ENCODE peak calls at places on chromosomes 11 and 22, in ten cellular contexts. One of them, this sample, is unnamed.

GRCh38 chr22:38452373-38453064 is 2.5 kb downstream of the KCNJ4 start:
- DNase-seq in A673: peak; percentile 53
- DNase-seq in cardiac muscle cell: peak; percentile 72
- DNase-seq in neural progenitor cell: no peak
- DNase-seq in lower lobe of right lung: no peak
- DNase-seq in adrenal gland: peak; percentile 40
- DNase-seq in Caco-2: no peak
- DNase-seq in lung: no peak
- DNase-seq in upper lobe of right lung: no peak
- DNase-seq in heart right ventricle: peak; percentile 71
- DNase-seq in this sample: no peak

GRCh38 chr11:96943970-96944369 is 554.2 kb downstream of the JRKL start:
- DNase-seq in A673: peak; percentile 3
- DNase-seq in cardiac muscle cell: no peak
- DNase-seq in neural progenitor cell: no peak
- DNase-seq in lower lobe of right lung: no peak
- DNase-seq in adrenal gland: no peak
- DNase-seq in Caco-2: no peak
- DNase-seq in lung: no peak
- DNase-seq in upper lobe of right lung: no peak
- DNase-seq in heart right ventricle: no peak
- DNase-seq in this sample: no peak

GRCh38 chr11:106077609-106078517 is at the start of gene AASDHPPT:
- DNase-seq in A673: peak; percentile 67
- DNase-seq in cardiac muscle cell: peak; percentile 36
- DNase-seq in neural progenitor cell: no peak
- DNase-seq in lower lobe of right lung: no peak
- DNase-seq in adrenal gland: peak; percentile 42
- DNase-seq in Caco-2: peak; percentile 43
- DNase-seq in lung: no peak
- DNase-seq in upper lobe of right lung: no peak
- DNase-seq in heart right ventricle: no peak
- DNase-seq in this sample: no peak

GRCh38 chr11:123575441-123575840 is 79.0 kb downstream of the SCN3B start:
- DNase-seq in A673: no peak
- DNase-seq in cardiac muscle cell: no peak
- DNase-seq in neural progenitor cell: no peak
- DNase-seq in lower lobe of right lung: no peak
- DNase-seq in adrenal gland: no peak
- DNase-seq in Caco-2: no peak
- DNase-seq in lung: no peak
- DNase-seq in upper lobe of right lung: no peak
- DNase-seq in heart right ventricle: no peak
- DNase-seq in this sample: no peak

GRCh38 chr11:203056-203944 is 3.9 kb downstream of the BET1L start:
- DNase-seq in A673: no peak
- DNase-seq in cardiac muscle cell: no peak
- DNase-seq in neural progenitor cell: no peak
- DNase-seq in lower lobe of right lung: no peak
- DNase-seq in adrenal gland: peak; percentile 10
- DNase-seq in Caco-2: no peak
- DNase-seq in lung: peak; percentile 25
- DNase-seq in upper lobe of right lung: peak; percentile 48
- DNase-seq in heart right ventricle: no peak
- DNase-seq in this sample: peak; percentile 42

GRCh38 chr22:36899498-36899897 is 13.9 kb upstream of the CSF2RB start:
- DNase-seq in A673: no peak
- DNase-seq in cardiac muscle cell: no peak
- DNase-seq in neural progenitor cell: no peak
- DNase-seq in lower lobe of right lung: no peak
- DNase-seq in adrenal gland: no peak
- DNase-seq in Caco-2: no peak
- DNase-seq in lung: no peak
- DNase-seq in upper lobe of right lung: no peak
- DNase-seq in heart right ventricle: no peak
- DNase-seq in this sample: no peak

GRCh38 chr22:35664955-35665577 is 16.8 kb downstream of the APOL6 start:
- DNase-seq in A673: no peak
- DNase-seq in cardiac muscle cell: no peak
- DNase-seq in neural progenitor cell: no peak
- DNase-seq in lower lobe of right lung: no peak
- DNase-seq in adrenal gland: no peak
- DNase-seq in Caco-2: no peak
- DNase-seq in lung: no peak
- DNase-seq in upper lobe of right lung: no peak
- DNase-seq in heart right ventricle: no peak
- DNase-seq in this sample: no peak

GRCh38 chr11:44949160-44950035 is 1.3 kb downstream of the TP53I11 start:
- DNase-seq in A673: peak; percentile 75
- DNase-seq in cardiac muscle cell: peak; percentile 64
- DNase-seq in neural progenitor cell: peak; percentile 88
- DNase-seq in lower lobe of right lung: peak; percentile 61
- DNase-seq in adrenal gland: no peak
- DNase-seq in Caco-2: no peak
- DNase-seq in lung: peak; percentile 39
- DNase-seq in upper lobe of right lung: peak; percentile 75
- DNase-seq in heart right ventricle: peak; percentile 44
- DNase-seq in this sample: peak; percentile 83

GRCh38 chr22:39545310-39546063 is 12.9 kb upstream of the RPS19BP1 start:
- DNase-seq in A673: peak; percentile 68
- DNase-seq in cardiac muscle cell: peak; percentile 61
- DNase-seq in neural progenitor cell: peak; percentile 88
- DNase-seq in lower lobe of right lung: no peak
- DNase-seq in adrenal gland: no peak
- DNase-seq in Caco-2: peak; percentile 75
- DNase-seq in lung: no peak
- DNase-seq in upper lobe of right lung: no peak
- DNase-seq in heart right ventricle: peak; percentile 56
- DNase-seq in this sample: no peak

GRCh38 chr11:77026743-77027142 is 7.5 kb upstream of the B3GNT6 start:
- DNase-seq in A673: no peak
- DNase-seq in cardiac muscle cell: no peak
- DNase-seq in neural progenitor cell: no peak
- DNase-seq in lower lobe of right lung: no peak
- DNase-seq in adrenal gland: no peak
- DNase-seq in Caco-2: no peak
- DNase-seq in lung: no peak
- DNase-seq in upper lobe of right lung: no peak
- DNase-seq in heart right ventricle: no peak
- DNase-seq in this sample: no peak

GRCh38 chr11:71140206-71140919 is 112.0 kb downstream of the SHANK2 start:
- DNase-seq in A673: no peak
- DNase-seq in cardiac muscle cell: no peak
- DNase-seq in neural progenitor cell: no peak
- DNase-seq in lower lobe of right lung: peak; percentile 64
- DNase-seq in adrenal gland: no peak
- DNase-seq in Caco-2: no peak
- DNase-seq in lung: peak; percentile 49
- DNase-seq in upper lobe of right lung: peak; percentile 74
- DNase-seq in heart right ventricle: no peak
- DNase-seq in this sample: no peak

GRCh38 chr22:31148516-31148915 is 8.2 kb upstream of the PLA2G3 start:
- DNase-seq in A673: no peak
- DNase-seq in cardiac muscle cell: peak; percentile 65
- DNase-seq in neural progenitor cell: no peak
- DNase-seq in lower lobe of right lung: no peak
- DNase-seq in adrenal gland: no peak
- DNase-seq in Caco-2: no peak
- DNase-seq in lung: no peak
- DNase-seq in upper lobe of right lung: peak; percentile 29
- DNase-seq in heart right ventricle: no peak
- DNase-seq in this sample: no peak

GRCh38 chr22:25702046-25702445 is 39.9 kb upstream of the MYO18B start:
- DNase-seq in A673: peak; percentile 37
- DNase-seq in cardiac muscle cell: peak; percentile 51
- DNase-seq in neural progenitor cell: no peak
- DNase-seq in lower lobe of right lung: no peak
- DNase-seq in adrenal gland: no peak
- DNase-seq in Caco-2: no peak
- DNase-seq in lung: no peak
- DNase-seq in upper lobe of right lung: no peak
- DNase-seq in heart right ventricle: no peak
- DNase-seq in this sample: no peak

GRCh38 chr11:129191649-129192048 is 476 bp downstream of the ARHGAP32 start:
- DNase-seq in A673: no peak
- DNase-seq in cardiac muscle cell: no peak
- DNase-seq in neural progenitor cell: no peak
- DNase-seq in lower lobe of right lung: no peak
- DNase-seq in adrenal gland: no peak
- DNase-seq in Caco-2: peak; percentile 29
- DNase-seq in lung: no peak
- DNase-seq in upper lobe of right lung: no peak
- DNase-seq in heart right ventricle: no peak
- DNase-seq in this sample: no peak

DNA sequence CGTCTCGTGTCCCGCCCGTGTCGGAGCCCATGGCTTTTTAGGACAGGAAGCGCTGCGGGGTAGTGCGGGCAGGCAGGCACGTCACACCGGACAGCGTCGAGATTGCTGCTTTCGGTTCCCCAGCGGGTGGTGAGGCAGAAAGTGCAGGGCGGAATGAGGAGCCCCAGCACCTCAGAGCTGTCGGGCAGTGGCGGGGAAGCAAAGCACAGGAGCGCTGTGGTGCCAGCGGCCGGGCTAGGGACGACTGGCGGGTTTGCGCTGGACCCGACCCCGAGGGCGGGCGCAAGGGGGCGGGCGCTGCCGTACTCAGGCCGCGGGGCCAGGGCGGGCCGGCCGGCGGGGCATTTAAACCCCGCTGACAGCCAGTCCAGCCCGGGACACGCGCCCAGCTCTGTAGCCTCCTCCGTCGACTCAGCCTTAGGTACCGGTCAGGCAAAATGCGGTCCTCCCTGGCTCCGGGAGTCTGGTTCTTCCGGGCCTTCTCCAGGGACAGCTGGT is at the start of gene SLC37A2:
- DNase-seq in A673: peak; percentile 48
- DNase-seq in cardiac muscle cell: peak; percentile 68
- DNase-seq in neural progenitor cell: peak; percentile 90
- DNase-seq in lower lobe of right lung: peak; percentile 84
- DNase-seq in adrenal gland: peak; percentile 90
- DNase-seq in Caco-2: peak; percentile 89
- DNase-seq in lung: peak; percentile 59
- DNase-seq in upper lobe of right lung: peak; percentile 88
- DNase-seq in heart right ventricle: peak; percentile 68
- DNase-seq in this sample: peak; percentile 57
- TF ChIP-seq CTCF in A673: no peak
- TF ChIP-seq CTCF in cardiac muscle cell: peak; percentile 18
- TF ChIP-seq CTCF in neural progenitor cell: peak; percentile 42
- TF ChIP-seq CTCF in lower lobe of right lung: peak; percentile 48
- TF ChIP-seq CTCF in adrenal gland: peak; percentile 44
- TF ChIP-seq CTCF in Caco-2: peak; percentile 44
- TF ChIP-seq CTCF in lung: no peak
- TF ChIP-seq CTCF in upper lobe of right lung: peak; percentile 33
- TF ChIP-seq CTCF in heart right ventricle: no peak
- TF ChIP-seq CTCF in this sample: no peak

DNA sequence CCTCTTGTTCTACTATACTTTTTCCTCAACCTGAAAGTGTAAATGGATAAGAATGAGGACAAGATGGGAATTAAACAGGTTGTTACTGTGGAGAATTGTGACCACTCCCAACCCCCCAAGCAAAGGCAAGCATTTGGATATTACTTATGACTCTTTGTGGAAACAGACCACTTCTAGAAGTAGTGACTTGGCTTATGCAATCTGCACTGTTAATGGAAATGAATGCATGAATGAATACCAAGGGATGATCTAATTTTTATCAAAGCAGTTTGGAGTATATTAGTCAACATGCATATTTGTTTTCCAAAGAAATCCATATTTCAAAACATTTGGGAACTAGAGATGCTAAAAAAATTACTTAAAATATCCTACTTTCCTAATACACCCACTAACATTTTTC is 35.3 kb downstream of the AMOTL1 start:
- DNase-seq in A673: no peak
- DNase-seq in cardiac muscle cell: no peak
- DNase-seq in neural progenitor cell: no peak
- DNase-seq in lower lobe of right lung: no peak
- DNase-seq in adrenal gland: no peak
- DNase-seq in Caco-2: no peak
- DNase-seq in lung: no peak
- DNase-seq in upper lobe of right lung: no peak
- DNase-seq in heart right ventricle: no peak
- DNase-seq in this sample: no peak
- H3K36me3 ChIP-seq in A673: peaks cover 19% of the 10 kb centered on the region
- H3K36me3 ChIP-seq in cardiac muscle cell: no peaks in the 10 kb centered on the region
- H3K36me3 ChIP-seq in neural progenitor cell: no peaks in the 10 kb centered on the region
- H3K36me3 ChIP-seq in lower lobe of right lung: peaks cover 53% of the 10 kb centered on the region
- H3K36me3 ChIP-seq in adrenal gland: no peaks in the 10 kb centered on the region
- H3K36me3 ChIP-seq in Caco-2: peaks cover 2% of the 10 kb centered on the region
- H3K36me3 ChIP-seq in lung: no peaks in the 10 kb centered on the region
- H3K36me3 ChIP-seq in upper lobe of right lung: peaks cover 25% of the 10 kb centered on the region
- H3K36me3 ChIP-seq in heart right ventricle: peaks cover 56% of the 10 kb centered on the region
- H3K36me3 ChIP-seq in this sample: no peaks in the 10 kb centered on the region

DNA sequence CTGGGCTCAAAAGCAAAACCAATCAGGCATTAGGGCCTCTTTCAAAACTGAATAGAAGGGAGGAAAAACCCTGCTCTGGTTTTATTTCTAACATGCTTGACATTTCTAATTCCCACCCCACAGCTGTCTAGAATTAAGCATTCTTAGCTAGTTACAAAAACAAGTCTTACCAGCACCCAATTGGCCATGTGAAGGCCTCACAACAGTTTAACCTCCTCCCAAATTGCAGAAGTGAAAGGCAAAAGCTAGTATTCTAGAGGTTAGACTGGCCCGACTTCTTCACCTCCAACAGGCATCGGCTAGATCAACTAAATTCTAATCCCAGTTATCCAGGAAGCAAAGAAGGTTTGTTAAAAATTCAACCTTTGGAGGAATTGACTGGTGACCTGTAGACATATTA is 6.5 kb downstream of the SF1 start:
- DNase-seq in A673: no peak
- DNase-seq in cardiac muscle cell: no peak
- DNase-seq in neural progenitor cell: no peak
- DNase-seq in lower lobe of right lung: no peak
- DNase-seq in adrenal gland: no peak
- DNase-seq in Caco-2: no peak
- DNase-seq in lung: no peak
- DNase-seq in upper lobe of right lung: no peak
- DNase-seq in heart right ventricle: no peak
- DNase-seq in this sample: no peak
- H3K4me1 ChIP-seq in A673: peaks cover 36% of the 10 kb centered on the region
- H3K4me1 ChIP-seq in cardiac muscle cell: peaks cover 12% of the 10 kb centered on the region
- H3K4me1 ChIP-seq in neural progenitor cell: peaks cover 20% of the 10 kb centered on the region
- H3K4me1 ChIP-seq in lower lobe of right lung: peaks cover 68% of the 10 kb centered on the region
- H3K4me1 ChIP-seq in adrenal gland: peaks cover 70% of the 10 kb centered on the region
- H3K4me1 ChIP-seq in Caco-2: peaks cover 8% of the 10 kb centered on the region
- H3K4me1 ChIP-seq in lung: peaks cover 25% of the 10 kb centered on the region
- H3K4me1 ChIP-seq in upper lobe of right lung: peaks cover 42% of the 10 kb centered on the region
- H3K4me1 ChIP-seq in heart right ventricle: peaks cover 78% of the 10 kb centered on the region
- H3K4me1 ChIP-seq in this sample: peaks cover 9% of the 10 kb centered on the region

DNA sequence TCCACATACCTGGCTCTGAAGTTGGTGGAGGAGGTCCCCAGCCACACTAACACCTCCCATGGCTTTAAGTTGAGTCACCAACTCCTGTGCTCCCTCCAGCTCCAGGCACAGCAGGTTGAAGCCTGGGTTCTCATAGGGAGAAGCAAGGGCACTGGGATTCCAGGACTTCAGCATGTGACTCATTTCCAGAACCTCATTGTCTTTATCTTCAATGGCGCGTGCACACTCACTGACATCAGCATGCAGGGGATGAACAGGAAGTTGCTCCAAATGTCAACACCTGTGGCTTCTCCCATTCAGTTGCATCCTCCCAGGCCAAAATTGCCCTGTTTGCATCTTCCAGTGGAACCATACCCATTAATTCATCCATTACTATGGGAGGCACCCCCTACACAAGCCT is 5.8 kb upstream of the UBQLNL start:
- DNase-seq in A673: no peak
- DNase-seq in cardiac muscle cell: no peak
- DNase-seq in neural progenitor cell: no peak
- DNase-seq in lower lobe of right lung: no peak
- DNase-seq in adrenal gland: no peak
- DNase-seq in Caco-2: no peak
- DNase-seq in lung: no peak
- DNase-seq in upper lobe of right lung: no peak
- DNase-seq in heart right ventricle: no peak
- DNase-seq in this sample: no peak
- TF ChIP-seq CTCF in A673: no peak
- TF ChIP-seq CTCF in cardiac muscle cell: no peak
- TF ChIP-seq CTCF in neural progenitor cell: no peak
- TF ChIP-seq CTCF in lower lobe of right lung: no peak
- TF ChIP-seq CTCF in adrenal gland: no peak
- TF ChIP-seq CTCF in Caco-2: no peak
- TF ChIP-seq CTCF in lung: no peak
- TF ChIP-seq CTCF in upper lobe of right lung: no peak
- TF ChIP-seq CTCF in heart right ventricle: no peak
- TF ChIP-seq CTCF in this sample: no peak